ENCODE peak calls at places on chromosomes 16 and 17, in nine cellular contexts. F is stimulated activated CD8-positive, alpha-beta memory T cell treated with anti-CD3 and anti-CD28 coated beads, Interleukin-4, amount 100 ng/mL, for 24 hours; D is cardiac fibroblast; E is islet precursor cell; I is activated CD8-positive, alpha-beta T cell treated with anti-CD3 and anti-CD28 coated beads, Interleukin-2, amount 10 ng/mL, durations not matched to agents 7 days and 5 days; H is HAP-1; O is tibial nerve; T is cerebellum; V is iris pigment epithelial cell. C is an unnamed sample.

GRCh38 chr17:64574646-64575045 is 67.9 kb downstream of the CEP95 start:
- DNase-seq in F (no peak), D (peak), E (no peak), I (no peak), H (no peak), O (no peak), T (no peak), V (peak), C (no peak)

GRCh38 chr17:12128946-12129345 is 108.3 kb downstream of the MAP2K4 start:
- DNase-seq in F (no peak), D (no peak), E (no peak), I (no peak), H (no peak), O (no peak), T (no peak), V (no peak), C (no peak)

GRCh38 chr16:14485131-14485551 is 144.9 kb downstream of the PARN start:
- DNase-seq in F (no peak), D (peak), E (no peak), I (no peak), H (no peak), O (no peak), T (no peak), V (peak), C (no peak)

GRCh38 chr17:80382446-80382845 is 32.5 kb upstream of the ENDOV start:
- DNase-seq in F (no peak), D (no peak), E (no peak), I (no peak), H (no peak), O (no peak), T (no peak), V (no peak), C (no peak)

GRCh38 chr16:1678500-1679098 is 520 bp downstream of the JPT2 start:
- DNase-seq in F (peak), D (peak), E (no peak), I (peak), H (peak), O (peak), T (peak), V (peak), C (peak)

GRCh38 chr17:47218896-47219430 is 9.8 kb downstream of the MYL4 start:
- DNase-seq in F (no peak), D (no peak), E (no peak), I (no peak), H (no peak), O (no peak), T (no peak), V (no peak), C (no peak)

GRCh38 chr16:81637336-81638235 is 141.5 kb upstream of the PLCG2 start:
- DNase-seq in F (no peak), D (no peak), E (no peak), I (no peak), H (no peak), O (no peak), T (no peak), V (no peak), C (no peak)

GRCh38 chr17:69908599-69909368 is 166.2 kb upstream of the KCNJ16 start:
- DNase-seq in F (no peak), D (no peak), E (no peak), I (no peak), H (no peak), O (no peak), T (no peak), V (no peak), C (no peak)

GRCh38 chr16:77758046-77758445 is 30.3 kb upstream of the VAT1L start:
- DNase-seq in F (no peak), D (no peak), E (no peak), I (no peak), H (no peak), O (no peak), T (no peak), V (no peak), C (no peak)

GRCh38 chr17:68141050-68141449 is 105.5 kb downstream of the KPNA2 start:
- DNase-seq in F (no peak), D (no peak), E (no peak), I (no peak), H (no peak), O (no peak), T (no peak), V (peak), C (no peak)

GRCh38 chr17:37648555-37648954 is 5.3 kb upstream of the DDX52 start:
- DNase-seq in F (no peak), D (peak), E (no peak), I (no peak), H (no peak), O (no peak), T (no peak), V (peak), C (no peak)

GRCh38 chr16:25018972-25019617 is 3.9 kb upstream of the ARHGAP17 start:
- DNase-seq in F (no peak), D (no peak), E (no peak), I (no peak), H (no peak), O (no peak), T (no peak), V (no peak), C (no peak)

GRCh38 chr17:47239663-47240374 is 13.8 kb upstream of the ITGB3 start:
- DNase-seq in F (no peak), D (peak), E (no peak), I (no peak), H (peak), O (peak), T (no peak), V (peak), C (peak)

C was measured in stimulated activated naive B cell treated with anti-CD40 and anti-IgM and Interleukin-4, amounts not matched to agents 10 μg/mL and 1 μg/mL and 100 μg/mL, for 72 hours.